ENCODE peak calls at places on chromosomes 3 and 15, in nine cellular contexts. One of them, this sample, is unnamed.

GRCh38 chr3:71725279-71725991 is at the start of gene EIF4E3:
- DNase-seq in HCT116: no peak
- DNase-seq in pancreas: no peak
- DNase-seq in adrenal gland: peak; percentile 29
- DNase-seq in heart left ventricle: peak; percentile 53
- DNase-seq in stomach: peak; percentile 44
- DNase-seq in transverse colon: peak; percentile 42
- DNase-seq in A549: peak; percentile 54
- DNase-seq in tibial artery: no peak
- DNase-seq in this sample: peak; percentile 80

GRCh38 chr3:81823882-81824395 is 62.5 kb upstream of the GBE1 start:
- DNase-seq in HCT116: no peak
- DNase-seq in pancreas: no peak
- DNase-seq in adrenal gland: no peak
- DNase-seq in heart left ventricle: no peak
- DNase-seq in stomach: no peak
- DNase-seq in transverse colon: no peak
- DNase-seq in A549: no peak
- DNase-seq in tibial artery: no peak
- DNase-seq in this sample: peak; percentile 36

GRCh38 chr15:81215531-81215930 is 18.9 kb downstream of the IL16 start:
- DNase-seq in HCT116: no peak
- DNase-seq in pancreas: no peak
- DNase-seq in adrenal gland: no peak
- DNase-seq in heart left ventricle: no peak
- DNase-seq in stomach: no peak
- DNase-seq in transverse colon: no peak
- DNase-seq in A549: no peak
- DNase-seq in tibial artery: no peak
- DNase-seq in this sample: no peak

GRCh38 chr3:167882057-167882667 is 146.6 kb downstream of the SERPINI1 start:
- DNase-seq in HCT116: peak; percentile 39
- DNase-seq in pancreas: no peak
- DNase-seq in adrenal gland: no peak
- DNase-seq in heart left ventricle: no peak
- DNase-seq in stomach: no peak
- DNase-seq in transverse colon: no peak
- DNase-seq in A549: peak; percentile 8
- DNase-seq in tibial artery: no peak
- DNase-seq in this sample: peak; percentile 86

GRCh38 chr15:35260961-35261360 is 175.9 kb upstream of the NANOGP8 start:
- DNase-seq in HCT116: no peak
- DNase-seq in pancreas: no peak
- DNase-seq in adrenal gland: no peak
- DNase-seq in heart left ventricle: no peak
- DNase-seq in stomach: no peak
- DNase-seq in transverse colon: no peak
- DNase-seq in A549: no peak
- DNase-seq in tibial artery: no peak
- DNase-seq in this sample: no peak

GRCh38 chr3:64026346-64026745 is 3.1 kb upstream of the PSMD6 start:
- DNase-seq in HCT116: no peak
- DNase-seq in pancreas: no peak
- DNase-seq in adrenal gland: no peak
- DNase-seq in heart left ventricle: no peak
- DNase-seq in stomach: no peak
- DNase-seq in transverse colon: no peak
- DNase-seq in A549: no peak
- DNase-seq in tibial artery: no peak
- DNase-seq in this sample: no peak

GRCh38 chr3:112048911-112049310 is 14.4 kb downstream of the TMPRSS7 start:
- DNase-seq in HCT116: no peak
- DNase-seq in pancreas: no peak
- DNase-seq in adrenal gland: no peak
- DNase-seq in heart left ventricle: no peak
- DNase-seq in stomach: peak; percentile 61
- DNase-seq in transverse colon: no peak
- DNase-seq in A549: no peak
- DNase-seq in tibial artery: no peak
- DNase-seq in this sample: no peak

GRCh38 chr15:96460106-96460505 is 129.6 kb downstream of the NR2F2 start:
- DNase-seq in HCT116: no peak
- DNase-seq in pancreas: no peak
- DNase-seq in adrenal gland: no peak
- DNase-seq in heart left ventricle: no peak
- DNase-seq in stomach: no peak
- DNase-seq in transverse colon: no peak
- DNase-seq in A549: no peak
- DNase-seq in tibial artery: no peak
- DNase-seq in this sample: no peak

GRCh38 chr3:142888484-142889262 is at the start of gene PCOLCE2:
- DNase-seq in HCT116: peak; percentile 27
- DNase-seq in pancreas: peak; percentile 17
- DNase-seq in adrenal gland: no peak
- DNase-seq in heart left ventricle: peak; percentile 61
- DNase-seq in stomach: no peak
- DNase-seq in transverse colon: peak; percentile 8
- DNase-seq in A549: peak; percentile 66
- DNase-seq in tibial artery: peak; percentile 49
- DNase-seq in this sample: peak; percentile 56

GRCh38 chr3:197256836-197257444 is 41.5 kb downstream of the DLG1 start:
- DNase-seq in HCT116: peak; percentile 39
- DNase-seq in pancreas: no peak
- DNase-seq in adrenal gland: peak; percentile 50
- DNase-seq in heart left ventricle: no peak
- DNase-seq in stomach: no peak
- DNase-seq in transverse colon: peak; percentile 19
- DNase-seq in A549: no peak
- DNase-seq in tibial artery: no peak
- DNase-seq in this sample: peak; percentile 81

GRCh38 chr15:90838066-90838465 is 30.3 kb upstream of the FURIN start:
- DNase-seq in HCT116: no peak
- DNase-seq in pancreas: no peak
- DNase-seq in adrenal gland: no peak
- DNase-seq in heart left ventricle: no peak
- DNase-seq in stomach: no peak
- DNase-seq in transverse colon: peak; percentile 33
- DNase-seq in A549: no peak
- DNase-seq in tibial artery: no peak
- DNase-seq in this sample: no peak

GRCh38 chr3:179961081-179962078 is 75.4 kb downstream of the PEX5L start:
- DNase-seq in HCT116: no peak
- DNase-seq in pancreas: no peak
- DNase-seq in adrenal gland: no peak
- DNase-seq in heart left ventricle: no peak
- DNase-seq in stomach: no peak
- DNase-seq in transverse colon: no peak
- DNase-seq in A549: no peak
- DNase-seq in tibial artery: no peak
- DNase-seq in this sample: no peak

GRCh38 chr3:28376424-28376823 is 27.8 kb upstream of the AZI2 start:
- DNase-seq in HCT116: no peak
- DNase-seq in pancreas: no peak
- DNase-seq in adrenal gland: peak; percentile 31
- DNase-seq in heart left ventricle: no peak
- DNase-seq in stomach: no peak
- DNase-seq in transverse colon: no peak
- DNase-seq in A549: no peak
- DNase-seq in tibial artery: no peak
- DNase-seq in this sample: peak; percentile 82

GRCh38 chr3:52471371-52472238 is 16.2 kb downstream of the NISCH start:
- DNase-seq in HCT116: no peak
- DNase-seq in pancreas: no peak
- DNase-seq in adrenal gland: peak; percentile 85
- DNase-seq in heart left ventricle: peak; percentile 87
- DNase-seq in stomach: peak; percentile 81
- DNase-seq in transverse colon: peak; percentile 63
- DNase-seq in A549: peak; percentile 57
- DNase-seq in tibial artery: peak; percentile 67
- DNase-seq in this sample: peak; percentile 70

GRCh38 chr3:102148598-102149302 is 286.1 kb upstream of the ZPLD1 start:
- DNase-seq in HCT116: no peak
- DNase-seq in pancreas: no peak
- DNase-seq in adrenal gland: no peak
- DNase-seq in heart left ventricle: no peak
- DNase-seq in stomach: no peak
- DNase-seq in transverse colon: no peak
- DNase-seq in A549: no peak
- DNase-seq in tibial artery: no peak
- DNase-seq in this sample: no peak

GRCh38 chr3:150385296-150386242 is 22.5 kb upstream of the TSC22D2 start:
- DNase-seq in HCT116: no peak
- DNase-seq in pancreas: no peak
- DNase-seq in adrenal gland: no peak
- DNase-seq in heart left ventricle: no peak
- DNase-seq in stomach: no peak
- DNase-seq in transverse colon: no peak
- DNase-seq in A549: no peak
- DNase-seq in tibial artery: no peak
- DNase-seq in this sample: no peak

GRCh38 chr3:159586587-159587202 is 401.9 kb upstream of the IL12A start:
- DNase-seq in HCT116: peak; percentile 29
- DNase-seq in pancreas: no peak
- DNase-seq in adrenal gland: peak; percentile 10
- DNase-seq in heart left ventricle: no peak
- DNase-seq in stomach: no peak
- DNase-seq in transverse colon: no peak
- DNase-seq in A549: peak; percentile 15
- DNase-seq in tibial artery: no peak
- DNase-seq in this sample: peak; percentile 57

GRCh38 chr15:25054943-25055342 is 100.2 kb downstream of the SNRPN start:
- DNase-seq in HCT116: no peak
- DNase-seq in pancreas: no peak
- DNase-seq in adrenal gland: no peak
- DNase-seq in heart left ventricle: no peak
- DNase-seq in stomach: no peak
- DNase-seq in transverse colon: no peak
- DNase-seq in A549: no peak
- DNase-seq in tibial artery: no peak
- DNase-seq in this sample: no peak

DNA sequence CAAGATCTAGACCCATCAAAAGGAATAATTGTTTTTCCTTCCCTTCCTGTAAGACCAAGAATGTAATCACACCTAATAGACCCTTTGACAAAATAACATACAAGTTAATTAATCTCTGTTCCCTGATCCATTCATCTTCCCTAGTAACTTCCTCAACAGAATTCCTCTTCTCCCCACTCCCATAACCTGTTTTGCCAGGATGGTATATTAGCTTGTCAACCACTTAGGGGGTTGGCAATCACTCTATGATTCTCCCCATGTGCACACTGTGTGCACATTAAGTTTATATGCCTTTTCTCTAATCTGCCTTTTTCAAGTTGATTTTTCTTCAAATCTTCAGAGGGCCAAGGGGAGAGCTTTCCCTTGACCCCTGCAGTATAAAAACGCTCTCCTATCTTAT is 2.7 kb upstream of the ATP11B start:
- DNase-seq in HCT116: no peak
- DNase-seq in pancreas: no peak
- DNase-seq in adrenal gland: no peak
- DNase-seq in heart left ventricle: no peak
- DNase-seq in stomach: no peak
- DNase-seq in transverse colon: no peak
- DNase-seq in A549: no peak
- DNase-seq in tibial artery: no peak
- DNase-seq in this sample: no peak
- H3K9me3 ChIP-seq in HCT116: no peaks in the 10 kb centered on the region
- H3K9me3 ChIP-seq in pancreas: no peaks in the 10 kb centered on the region
- H3K9me3 ChIP-seq in adrenal gland: no peaks in the 10 kb centered on the region
- H3K9me3 ChIP-seq in heart left ventricle: no peaks in the 10 kb centered on the region
- H3K9me3 ChIP-seq in stomach: no peaks in the 10 kb centered on the region
- H3K9me3 ChIP-seq in transverse colon: no peaks in the 10 kb centered on the region
- H3K9me3 ChIP-seq in A549: no peaks in the 10 kb centered on the region
- H3K9me3 ChIP-seq in tibial artery: no peaks in the 10 kb centered on the region
- H3K9me3 ChIP-seq in this sample: no peaks in the 10 kb centered on the region

GRCh38 chr15:97502038-97502437 is 458.5 kb upstream of the ARRDC4 start:
- DNase-seq in HCT116: no peak
- DNase-seq in pancreas: no peak
- DNase-seq in adrenal gland: no peak
- DNase-seq in heart left ventricle: no peak
- DNase-seq in stomach: no peak
- DNase-seq in transverse colon: no peak
- DNase-seq in A549: no peak
- DNase-seq in tibial artery: no peak
- DNase-seq in this sample: no peak
- H3K9me3 ChIP-seq in HCT116: peaks cover 6% of the 10 kb centered on the region
- H3K9me3 ChIP-seq in pancreas: no peaks in the 10 kb centered on the region
- H3K9me3 ChIP-seq in adrenal gland: no peaks in the 10 kb centered on the region
- H3K9me3 ChIP-seq in heart left ventricle: no peaks in the 10 kb centered on the region
- H3K9me3 ChIP-seq in stomach: no peaks in the 10 kb centered on the region
- H3K9me3 ChIP-seq in transverse colon: no peaks in the 10 kb centered on the region
- H3K9me3 ChIP-seq in A549: no peaks in the 10 kb centered on the region
- H3K9me3 ChIP-seq in tibial artery: no peaks in the 10 kb centered on the region
- H3K9me3 ChIP-seq in this sample: no peaks in the 10 kb centered on the region

DNA sequence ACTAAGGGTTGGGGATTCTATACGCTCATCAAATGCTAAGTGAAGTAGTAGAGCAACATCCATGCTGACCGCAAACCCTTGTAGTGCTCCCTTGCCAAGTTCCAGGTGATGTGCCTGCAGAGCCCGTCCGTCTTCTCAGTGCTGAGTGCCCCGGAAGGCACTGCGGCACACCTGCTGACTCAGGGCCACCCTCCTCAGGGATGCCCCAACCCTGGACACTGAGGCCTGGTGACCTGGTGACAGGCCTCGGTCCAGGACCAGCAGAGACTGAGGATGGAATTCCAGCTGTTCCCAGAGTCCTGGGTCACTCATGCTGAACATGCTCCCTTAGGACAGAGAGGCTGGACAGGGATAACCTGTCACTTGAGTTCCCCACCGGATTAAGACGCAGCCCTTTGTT is 422.5 kb downstream of the OCA2 start:
- DNase-seq in HCT116: no peak
- DNase-seq in pancreas: no peak
- DNase-seq in adrenal gland: no peak
- DNase-seq in heart left ventricle: no peak
- DNase-seq in stomach: no peak
- DNase-seq in transverse colon: no peak
- DNase-seq in A549: no peak
- DNase-seq in tibial artery: no peak
- DNase-seq in this sample: no peak
- H3K9me3 ChIP-seq in HCT116: peaks cover 39% of the 10 kb centered on the region
- H3K9me3 ChIP-seq in pancreas: no peaks in the 10 kb centered on the region
- H3K9me3 ChIP-seq in adrenal gland: no peaks in the 10 kb centered on the region
- H3K9me3 ChIP-seq in heart left ventricle: no peaks in the 10 kb centered on the region
- H3K9me3 ChIP-seq in stomach: no peaks in the 10 kb centered on the region
- H3K9me3 ChIP-seq in transverse colon: no peaks in the 10 kb centered on the region
- H3K9me3 ChIP-seq in A549: no peaks in the 10 kb centered on the region
- H3K9me3 ChIP-seq in tibial artery: no peaks in the 10 kb centered on the region
- H3K9me3 ChIP-seq in this sample: no peaks in the 10 kb centered on the region

DNA sequence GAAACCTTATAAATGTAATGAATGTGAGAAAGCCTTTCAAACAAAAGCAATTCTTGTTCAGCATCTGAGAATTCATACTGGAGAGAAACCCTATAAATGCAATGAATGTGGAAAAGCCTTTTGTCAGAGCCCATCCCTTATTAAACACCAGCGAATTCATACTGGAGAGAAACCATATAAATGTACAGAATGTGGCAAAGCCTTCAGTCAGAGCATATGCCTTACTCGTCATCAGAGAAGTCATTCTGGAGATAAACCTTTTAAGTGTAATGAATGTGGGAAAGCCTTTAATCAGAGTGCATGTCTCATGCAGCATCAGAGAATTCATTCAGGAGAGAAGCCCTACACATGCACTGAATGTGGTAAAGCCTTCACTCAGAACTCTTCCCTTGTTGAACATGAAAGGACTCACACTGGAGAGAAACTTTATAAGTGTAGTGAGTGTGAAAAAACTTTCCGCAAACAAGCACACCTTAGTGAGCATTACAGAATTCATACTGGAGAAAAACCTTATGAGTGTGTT is 5.3 kb downstream of the ZNF501 start:
- DNase-seq in HCT116: no peak
- DNase-seq in pancreas: no peak
- DNase-seq in adrenal gland: no peak
- DNase-seq in heart left ventricle: no peak
- DNase-seq in stomach: no peak
- DNase-seq in transverse colon: no peak
- DNase-seq in A549: no peak
- DNase-seq in tibial artery: no peak
- DNase-seq in this sample: no peak
- H3K9me3 ChIP-seq in HCT116: peaks cover 19% of the 10 kb centered on the region
- H3K9me3 ChIP-seq in pancreas: no peaks in the 10 kb centered on the region
- H3K9me3 ChIP-seq in adrenal gland: peaks cover 74% of the 10 kb centered on the region
- H3K9me3 ChIP-seq in heart left ventricle: peaks cover 29% of the 10 kb centered on the region
- H3K9me3 ChIP-seq in stomach: peaks cover 95% of the 10 kb centered on the region
- H3K9me3 ChIP-seq in transverse colon: peaks cover 88% of the 10 kb centered on the region
- H3K9me3 ChIP-seq in A549: peaks cover 52% of the 10 kb centered on the region
- H3K9me3 ChIP-seq in tibial artery: peaks cover 12% of the 10 kb centered on the region
- H3K9me3 ChIP-seq in this sample: peaks cover 96% of the 10 kb centered on the region

This sample was measured in adipocyte.